ENCODE peak calls at places on chromosomes 3 and 15, in four cellular contexts. H is OCI-LY7, G is GM23248, R is neural progenitor cell. P is an unnamed sample.

GRCh38 chr3:133491481-133492059 is 81.9 kb upstream of the CDV3 start:
- DNase-seq in H (no peak), G (no peak), R (no peak), P (no peak)

GRCh38 chr3:51958603-51959521 is 3.7 kb downstream of the GPR62 start:
- DNase-seq in H (no peak), G (no peak), R (no peak), P (no peak)

GRCh38 chr3:192408007-192408655 is 319.2 kb downstream of the FGF12 start:
- DNase-seq in H (no peak), G (peak), R (peak), P (peak)

GRCh38 chr15:58545307-58546065 is 113.7 kb downstream of the LIPC start:
- DNase-seq in H (no peak), G (no peak), R (no peak), P (no peak)

GRCh38 chr15:82021992-82022391 is 23.8 kb downstream of the MEX3B start:
- DNase-seq in H (no peak), G (no peak), R (no peak), P (no peak)

GRCh38 chr15:28975766-28976179 is 90.0 kb downstream of the APBA2 start:
- DNase-seq in H (peak), G (peak), R (peak), P (peak)

GRCh38 chr15:38702178-38702912 is 137.7 kb upstream of the RASGRP1 start:
- DNase-seq in H (no peak), G (no peak), R (no peak), P (peak)

GRCh38 chr3:177729939-177730700 is 532.8 kb upstream of the TBL1XR1 start:
- DNase-seq in H (no peak), G (no peak), R (no peak), P (no peak)

GRCh38 chr3:161700998-161701397 is 204.4 kb downstream of the OTOL1 start:
- DNase-seq in H (no peak), G (no peak), R (peak), P (peak)

GRCh38 chr3:119018690-119019463 is 15.8 kb downstream of the IGSF11 start:
- DNase-seq in H (no peak), G (no peak), R (no peak), P (no peak)

GRCh38 chr3:30141178-30141581 is 465.2 kb upstream of the TGFBR2 start:
- DNase-seq in H (no peak), G (no peak), R (no peak), P (no peak)

GRCh38 chr15:84937144-84937543 is 44.5 kb upstream of the PDE8A start:
- DNase-seq in H (peak), G (no peak), R (no peak), P (no peak)

GRCh38 chr15:71237456-71238188 is 122.4 kb downstream of the THSD4 start:
- DNase-seq in H (no peak), G (peak), R (no peak), P (no peak)

GRCh38 chr15:92091155-92091734 is 237.7 kb downstream of the SLCO3A1 start:
- DNase-seq in H (no peak), G (peak), R (peak), P (peak)

GRCh38 chr15:57559875-57560274 is 31.8 kb upstream of the MYZAP start:
- DNase-seq in H (peak), G (peak), R (peak), P (peak)

GRCh38 chr15:78308422-78309021 is 9.1 kb upstream of the SKIC8 start:
- DNase-seq in H (peak), G (peak), R (peak), P (peak)

GRCh38 chr3:160184655-160185054 is 40.6 kb upstream of the C3orf80 start:
- DNase-seq in H (no peak), G (peak), R (no peak), P (no peak)

GRCh38 chr3:177665122-177665808 is 468.0 kb upstream of the TBL1XR1 start:
- DNase-seq in H (no peak), G (peak), R (no peak), P (no peak)

GRCh38 chr3:64825404-64825803 is 137.6 kb upstream of the ADAMTS9 start:
- DNase-seq in H (no peak), G (no peak), R (no peak), P (no peak)

GRCh38 chr3:172624999-172625398 is 85.9 kb downstream of the NCEH1 start:
- DNase-seq in H (no peak), G (no peak), R (no peak), P (no peak)

GRCh38 chr3:172625404-172625803 is 85.5 kb downstream of the NCEH1 start:
- DNase-seq in H (no peak), G (peak), R (no peak), P (no peak)

GRCh38 chr3:172622916-172623700 is 87.8 kb downstream of the NCEH1 start:
- DNase-seq in H (peak), G (peak), R (peak), P (peak)

GRCh38 chr3:172626241-172626640 is 84.6 kb downstream of the NCEH1 start:
- DNase-seq in H (no peak), G (peak), R (no peak), P (no peak)

GRCh38 chr3:172622156-172622555 is 88.7 kb downstream of the NCEH1 start:
- DNase-seq in H (no peak), G (no peak), R (no peak), P (peak)
- TF ChIP-seq EZH2phosphoT487 in H (no peak), G (no peak), R (no peak), P (no peak)

GRCh38 chr3:12994357-12994606 is 78.9 kb downstream of the IQSEC1 start:
- DNase-seq in H (no peak), G (peak), R (peak), P (peak)
- TF ChIP-seq EZH2phosphoT487 in H (no peak), G (no peak), R (no peak), P (no peak)

DNA sequence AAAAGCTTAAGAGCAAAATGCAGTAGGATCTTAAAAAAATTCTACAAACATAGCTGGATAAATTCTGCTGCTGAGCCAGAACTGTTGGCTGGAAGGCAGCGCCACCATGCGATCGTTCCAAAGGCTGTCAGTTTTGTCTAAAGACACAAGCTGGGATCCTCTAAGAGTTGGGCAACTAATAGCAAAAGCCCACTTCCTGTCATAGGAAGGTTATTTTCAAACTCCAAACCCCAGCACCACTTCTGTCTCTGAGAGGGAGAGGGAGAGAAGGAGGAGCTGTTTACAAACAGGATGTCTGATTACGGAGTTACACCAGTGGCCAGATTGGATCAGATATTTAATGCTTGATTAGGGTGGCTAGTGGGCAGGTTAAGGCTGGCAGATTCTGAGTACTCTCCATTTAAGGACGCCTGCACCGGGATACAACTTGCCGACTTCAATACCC is 44.0 kb downstream of the EIF4E3 start:
- DNase-seq in H (no peak), G (peak), R (peak), P (peak)
- TF ChIP-seq EZH2phosphoT487 in H (no peak), G (no peak), R (no peak), P (no peak)

DNA sequence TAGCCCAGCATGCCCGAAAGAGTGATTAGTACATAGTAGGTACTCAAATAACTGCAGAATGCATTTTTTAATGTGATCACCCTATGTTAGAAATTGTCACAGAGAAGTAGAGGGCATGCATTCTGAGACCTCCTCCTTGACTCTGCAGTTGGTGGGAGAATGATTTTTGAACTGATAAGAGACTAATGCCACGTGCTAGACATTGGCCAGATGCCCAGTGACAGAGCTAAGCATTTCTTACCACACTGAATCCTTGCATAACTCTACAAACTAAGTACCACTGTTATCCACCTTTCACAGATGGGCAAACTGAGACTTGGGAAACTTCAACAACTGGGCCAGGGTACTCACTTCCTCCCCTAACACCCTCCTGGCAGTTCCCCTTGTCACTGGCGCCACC is 33.5 kb upstream of the SPATA12 start:
- DNase-seq in H (no peak), G (peak), R (no peak), P (no peak)
- TF ChIP-seq EZH2phosphoT487 in H (no peak), G (no peak), R (no peak), P (no peak)

P was measured in GM23338.